ENCODE peak calls at places on chromosomes 12 and 14, in five cellular contexts. L is cardiac fibroblast, Y is GM13977, I is breast epithelium, C is neural progenitor cell. G is an unnamed sample.

GRCh38 chr12:71440393-71441349 is 1.1 kb downstream of the LGR5 start:
- DNase-seq in L (peak; percentile 2), C (peak; percentile 61), Y (peak; percentile 22), I (no peak), G (no peak)

GRCh38 chr12:87952850-87953249 is 76.4 kb downstream of the C12orf50 start:
- DNase-seq in L (no peak), Y (no peak), C (peak; percentile 46), I (no peak), G (no peak)

GRCh38 chr12:127588224-127588623 is 678.7 kb upstream of the TMEM132C start:
- DNase-seq in C (peak; percentile 38), Y (no peak), I (no peak), L (peak; percentile 90), G (no peak)

GRCh38 chr14:23558363-23559009 is 2.4 kb downstream of the THTPA start:
- DNase-seq in I (no peak), L (no peak), C (no peak), Y (no peak), G (no peak)

GRCh38 chr12:19144985-19145384 is 15.5 kb downstream of the PLEKHA5 start:
- DNase-seq in Y (no peak), L (no peak), C (no peak), I (no peak), G (no peak)

GRCh38 chr12:57342207-57342691 is 88.6 kb downstream of the R3HDM2 start:
- DNase-seq in C (peak; percentile 41), I (no peak), L (peak; percentile 50), Y (no peak), G (no peak)

GRCh38 chr12:47990351-47991105 is 13.7 kb downstream of the COL2A1 start:
- DNase-seq in C (no peak), L (peak; percentile 14), I (no peak), Y (peak; percentile 65), G (no peak)

GRCh38 chr12:29499235-29499634 is 1.7 kb upstream of the OVCH1 start:
- DNase-seq in Y (no peak), L (peak; percentile 19), I (no peak), C (no peak), G (no peak)

GRCh38 chr14:71720978-71721624 is 211.1 kb upstream of the RGS6 start:
- DNase-seq in C (peak; percentile 78), I (no peak), Y (peak; percentile 34), L (peak; percentile 92), G (peak; percentile 29)

GRCh38 chr14:70779667-70780066 is 29.6 kb downstream of the MAP3K9 start:
- DNase-seq in Y (no peak), L (no peak), C (no peak), I (no peak), G (no peak)

GRCh38 chr14:67934087-67934486 is 114.5 kb downstream of the RAD51B start:
- DNase-seq in I (no peak), L (peak; percentile 89), Y (peak; percentile 57), C (peak; percentile 88), G (peak; percentile 76)

GRCh38 chr14:91310620-91311283 is 66.2 kb upstream of the GPR68 start:
- DNase-seq in Y (no peak), I (no peak), C (no peak), L (no peak), G (no peak)

GRCh38 chr14:84087986-84088531 is 1441.9 kb upstream of the FLRT2 start:
- DNase-seq in Y (no peak), C (no peak), I (no peak), L (no peak), G (no peak)

GRCh38 chr12:103012884-103013283 is 55.4 kb downstream of the ASCL1 start:
- DNase-seq in Y (no peak), C (peak; percentile 72), I (no peak), L (no peak), G (no peak)

GRCh38 chr12:120980800-120981368 is 2.5 kb downstream of the HNF1A start:
- DNase-seq in L (no peak), I (no peak), C (no peak), Y (no peak), G (no peak)

GRCh38 chr12:103852498-103852992 is 11.5 kb upstream of the NT5DC3 start:
- DNase-seq in C (no peak), Y (no peak), I (no peak), L (peak; percentile 48), G (no peak)

GRCh38 chr14:90489916-90490726 is 93.3 kb downstream of the CALM1 start:
- DNase-seq in C (no peak), I (no peak), Y (peak; percentile 4), L (peak; percentile 14), G (no peak)

GRCh38 chr12:50013361-50014147 is 11.7 kb downstream of the RACGAP1 start:
- DNase-seq in C (no peak), I (no peak), L (no peak), Y (no peak), G (no peak)

GRCh38 chr12:52380271-52380694 is 5.2 kb downstream of the KRT84 start:
- DNase-seq in L (peak; percentile 52), C (peak; percentile 59), I (peak; percentile 57), Y (no peak), G (no peak)

GRCh38 chr14:23129759-23130316 is 10.8 kb upstream of the CEBPE start:
- DNase-seq in C (no peak), I (peak; percentile 88), L (no peak), Y (no peak), G (no peak)

GRCh38 chr14:61296151-61296550 is 15.0 kb upstream of the TMEM30B start:
- DNase-seq in C (peak; percentile 27), I (no peak), Y (no peak), L (no peak), G (no peak)

GRCh38 chr14:47567273-47567672 is 108.1 kb downstream of the MDGA2 start:
- DNase-seq in C (no peak), Y (no peak), I (no peak), L (no peak), G (no peak)

GRCh38 chr14:22748691-22749090 is 17.8 kb upstream of the OXA1L start:
- DNase-seq in I (no peak), L (no peak), Y (peak; percentile 41), C (no peak), G (no peak)

GRCh38 chr12:72570601-72571000 is 298.4 kb downstream of the TRHDE start:
- DNase-seq in L (no peak), I (no peak), Y (peak; percentile 3), C (peak; percentile 74), G (no peak)

GRCh38 chr14:106459971-106460730 is 933.8 kb downstream of the TMEM121 start:
- DNase-seq in L (no peak), Y (no peak), C (no peak), I (no peak), G (no peak)

DNA sequence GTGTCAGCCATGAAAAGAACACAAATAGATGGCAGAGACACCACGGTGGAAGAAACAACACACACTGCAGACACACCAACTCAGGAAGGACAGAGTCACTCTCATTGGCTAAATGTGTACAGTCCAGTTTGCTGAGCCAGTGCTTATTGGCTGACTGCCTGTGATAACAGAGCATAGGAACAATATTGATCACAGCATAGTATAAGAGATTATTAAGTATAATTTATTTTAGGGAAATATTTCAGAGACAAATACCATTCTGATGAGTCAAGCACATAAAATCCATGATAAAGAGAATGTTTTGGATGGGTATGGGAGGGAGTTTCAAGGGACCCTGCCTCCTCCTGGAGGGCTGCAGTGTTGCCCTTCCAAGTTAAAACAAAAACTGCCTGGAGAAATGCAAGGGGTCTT is 50.9 kb downstream of the BTG1 start:
- DNase-seq in L (peak; percentile 44), Y (no peak), C (no peak), I (no peak), G (no peak)
- TF ChIP-seq CTCF in L (no peak), Y (no peak), C (no peak), I (no peak), G (no peak)

DNA sequence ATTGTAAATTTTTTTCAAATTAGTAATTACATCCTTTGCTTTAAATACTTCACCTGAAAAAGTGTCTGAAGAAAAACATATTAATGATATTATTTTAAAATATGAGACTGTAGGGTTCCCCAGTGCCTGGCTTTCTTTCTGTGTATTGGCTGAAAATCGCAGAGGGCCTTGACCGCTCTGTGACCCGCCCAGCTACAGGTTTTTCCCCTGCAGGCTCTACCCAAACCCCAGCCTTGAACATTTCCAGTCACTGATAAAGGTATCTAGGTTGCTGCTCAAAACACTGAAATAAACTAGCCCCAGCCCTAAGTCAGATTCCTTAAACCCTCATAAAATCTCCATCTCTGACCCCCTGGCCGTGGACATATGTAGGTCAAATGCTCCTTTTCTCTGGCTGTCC is 11.9 kb downstream of the KLRG1 start:
- DNase-seq in Y (no peak), C (no peak), L (no peak), I (no peak), G (no peak)
- TF ChIP-seq CTCF in Y (no peak), C (no peak), L (no peak), I (no peak), G (no peak)

GRCh38 chr12:6234214-6234613 is 34.0 kb downstream of the CD9 start:
- DNase-seq in L (peak; percentile 67), I (no peak), Y (no peak), C (no peak), G (no peak)

GRCh38 chr12:6235499-6235898 is 35.3 kb downstream of the CD9 start:
- DNase-seq in C (no peak), L (no peak), I (peak; percentile 80), Y (no peak), G (no peak)

GRCh38 chr12:6234906-6235305 is 34.7 kb downstream of the CD9 start:
- DNase-seq in Y (no peak), L (no peak), C (no peak), I (no peak), G (no peak)

GRCh38 chr12:6231359-6232268 is 31.4 kb downstream of the CD9 start:
- DNase-seq in Y (no peak), C (no peak), I (no peak), L (peak; percentile 27), G (no peak)

DNA sequence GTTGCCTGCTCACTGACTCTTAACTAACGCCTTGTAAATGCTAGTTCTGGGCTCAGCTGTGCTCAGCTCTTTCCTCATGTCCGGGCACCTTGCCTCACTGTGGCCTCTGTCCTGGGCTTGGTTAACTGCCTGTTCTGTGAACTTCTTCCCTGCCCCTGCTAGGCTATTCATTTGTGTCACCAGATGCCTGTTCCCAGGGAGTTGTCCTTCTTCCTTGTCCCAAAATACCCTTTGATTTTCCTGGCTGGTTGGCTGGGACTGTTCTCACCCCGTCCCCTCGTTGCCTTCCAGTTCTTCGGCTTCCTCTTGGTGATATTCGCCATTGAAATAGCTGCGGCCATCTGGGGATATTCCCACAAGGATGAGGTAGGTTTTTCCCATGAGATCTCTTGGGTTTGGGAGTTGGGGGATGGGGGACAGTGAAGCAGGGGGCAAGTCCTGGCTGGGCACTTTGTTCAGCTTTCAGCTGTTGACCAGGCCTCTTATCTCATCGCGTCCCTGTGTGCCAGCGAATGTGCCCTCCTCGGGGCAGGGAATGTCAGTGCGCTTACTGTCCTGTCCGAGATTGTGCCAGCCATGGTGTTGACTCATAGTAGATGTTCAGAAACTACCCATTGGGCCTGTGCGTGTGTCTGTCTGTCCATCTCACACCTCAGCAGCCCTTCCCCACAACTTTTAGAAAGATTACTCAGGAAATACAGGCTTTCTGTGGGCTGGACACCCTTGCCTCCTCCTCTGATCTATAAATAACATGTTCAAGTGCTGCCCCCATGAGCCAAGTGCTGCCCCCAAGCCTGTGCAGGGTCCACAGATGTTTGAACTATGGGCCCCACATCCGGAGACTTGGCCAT is 33.1 kb downstream of the CD9 start:
- DNase-seq in Y (no peak), L (no peak), I (no peak), C (no peak), G (no peak)
- TF ChIP-seq CTCF in Y (peak; percentile 14), L (no peak), I (no peak), C (peak; percentile 6), G (peak; percentile 16)

DNA sequence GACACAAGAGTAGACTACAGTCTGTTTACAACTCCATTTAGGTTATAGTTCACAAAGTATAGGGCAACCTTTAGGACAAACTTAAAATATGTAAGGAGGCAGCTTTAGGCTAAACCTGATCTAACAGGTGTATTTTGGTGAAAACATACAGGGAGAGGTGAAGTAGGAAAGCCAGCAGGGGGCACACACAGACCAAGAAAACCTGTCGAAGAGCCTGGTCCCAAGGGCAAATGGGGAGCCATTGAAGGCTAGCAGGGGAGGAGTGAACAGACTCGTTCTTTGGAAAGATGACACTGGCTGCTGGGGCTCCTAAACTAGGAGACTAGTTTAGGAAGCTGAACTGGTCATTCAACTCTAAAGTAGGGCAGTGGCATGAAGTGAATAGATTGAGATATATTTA is 138.8 kb upstream of the WSCD2 start:
- DNase-seq in I (no peak), L (peak; percentile 7), C (peak; percentile 79), Y (peak; percentile 15), G (no peak)
- TF ChIP-seq CTCF in I (no peak), L (no peak), C (peak; percentile 70), Y (peak; percentile 66), G (peak; percentile 64)